ENCODE peak calls at places on chromosomes 4 and X, in ten cellular contexts. Y is foreskin melanocyte, T is ascending aorta, G is NCI-H2029, A is T-helper 9 cell, E is HEK293T, I is H4, Z is mammary epithelial cell, L is bronchial epithelial cell, D is right lobe of liver. S is an unnamed sample.

GRCh38 chrX:5449323-5449722 is 779.3 kb downstream of the NLGN4X start:
- DNase-seq in Y (no peak), T (no peak), G (no peak), A (no peak), E (no peak), I (peak), Z (no peak), L (no peak), D (no peak), S (no peak)

GRCh38 chrX:10395179-10395578 is 225.2 kb downstream of the MID1 start:
- DNase-seq in Y (no peak), T (no peak), G (no peak), A (no peak), E (no peak), I (no peak), Z (no peak), L (no peak), D (no peak), S (no peak)

GRCh38 chr4:15006416-15007024 is 4.2 kb downstream of the CPEB2 start:
- DNase-seq in Y (no peak), T (no peak), G (no peak), A (no peak), E (no peak), I (peak), Z (peak), L (peak), D (no peak), S (no peak)

GRCh38 chr4:13054410-13054970 is 429.6 kb downstream of the RAB28 start:
- DNase-seq in Y (no peak), T (peak), G (no peak), A (no peak), E (no peak), I (no peak), Z (no peak), L (peak), D (no peak), S (no peak)

GRCh38 chrX:138711399-138712347 is at the start of gene FGF13:
- DNase-seq in Y (no peak), T (peak), G (no peak), A (no peak), E (peak), I (peak), Z (no peak), L (peak), D (peak), S (peak)

GRCh38 chr4:40192286-40193017 is 4.4 kb upstream of the RHOH start:
- DNase-seq in Y (no peak), T (no peak), G (no peak), A (no peak), E (no peak), I (no peak), Z (no peak), L (peak), D (no peak), S (no peak)

GRCh38 chr4:649293-649625 is 23.9 kb downstream of the PDE6B start:
- DNase-seq in Y (no peak), T (no peak), G (no peak), A (no peak), E (no peak), I (no peak), Z (no peak), L (no peak), D (peak), S (no peak)

GRCh38 chrX:133726211-133726630 is 259.2 kb downstream of the GPC3 start:
- DNase-seq in Y (peak), T (no peak), G (peak), A (no peak), E (peak), I (peak), Z (peak), L (peak), D (no peak), S (no peak)

GRCh38 chrX:114152130-114152529 is 431.8 kb upstream of the HTR2C start:
- DNase-seq in Y (peak), T (no peak), G (no peak), A (no peak), E (no peak), I (peak), Z (peak), L (peak), D (no peak), S (no peak)

GRCh38 chr4:86338989-86339388 is 20.9 kb downstream of the MAPK10 start:
- DNase-seq in Y (peak), T (no peak), G (no peak), A (no peak), E (no peak), I (peak), Z (peak), L (peak), D (no peak), S (no peak)

GRCh38 chr4:7134737-7135388 is 57.5 kb upstream of the SORCS2 start:
- DNase-seq in Y (no peak), T (peak), G (no peak), A (no peak), E (no peak), I (peak), Z (peak), L (no peak), D (no peak), S (no peak)

GRCh38 chrX:40845331-40845911 is 110.1 kb upstream of the MED14 start:
- DNase-seq in Y (no peak), T (no peak), G (no peak), A (no peak), E (no peak), I (peak), Z (peak), L (peak), D (no peak), S (no peak)

GRCh38 chr4:104022871-104023270 is 303.1 kb upstream of the TACR3 start:
- DNase-seq in Y (no peak), T (no peak), G (no peak), A (no peak), E (no peak), I (no peak), Z (no peak), L (no peak), D (no peak), S (no peak)

GRCh38 chr4:94221930-94222329 is 14.3 kb downstream of the SMARCAD1 start:
- DNase-seq in Y (no peak), T (no peak), G (no peak), A (no peak), E (no peak), I (no peak), Z (no peak), L (no peak), D (no peak), S (no peak)

GRCh38 chrX:12975670-12975965 is 708 bp downstream of the TMSB4X start:
- DNase-seq in Y (no peak), T (no peak), G (no peak), A (no peak), E (peak), I (no peak), Z (no peak), L (no peak), D (no peak), S (no peak)

GRCh38 chr4:70269674-70270073 is 27.3 kb downstream of the CSN3 start:
- DNase-seq in Y (no peak), T (no peak), G (no peak), A (no peak), E (no peak), I (peak), Z (peak), L (peak), D (no peak), S (no peak)

GRCh38 chr4:41413670-41414069 is 124.3 kb upstream of the LIMCH1 start:
- DNase-seq in Y (no peak), T (no peak), G (peak), A (no peak), E (no peak), I (peak), Z (peak), L (no peak), D (no peak), S (no peak)

GRCh38 chr4:24794111-24794860 is 1.1 kb upstream of the SOD3 start:
- DNase-seq in Y (no peak), T (peak), G (no peak), A (no peak), E (no peak), I (no peak), Z (no peak), L (no peak), D (no peak), S (no peak)

GRCh38 chr4:147157860-147158701 is 212.4 kb upstream of the TTC29 start:
- DNase-seq in Y (peak), T (no peak), G (no peak), A (no peak), E (peak), I (no peak), Z (no peak), L (peak), D (peak), S (no peak)

GRCh38 chr4:174324725-174325124 is 41.0 kb downstream of the CEP44 start:
- DNase-seq in Y (no peak), T (no peak), G (no peak), A (no peak), E (no peak), I (peak), Z (peak), L (no peak), D (no peak), S (no peak)

GRCh38 chr4:146202665-146203064 is 11.7 kb upstream of the REELD1 start:
- DNase-seq in Y (no peak), T (no peak), G (no peak), A (no peak), E (no peak), I (no peak), Z (no peak), L (no peak), D (no peak), S (no peak)

GRCh38 chrX:118823263-118824172 is at the start of gene ZCCHC12:
- DNase-seq in Y (no peak), T (no peak), G (peak), A (peak), E (peak), I (no peak), Z (peak), L (peak), D (no peak), S (no peak)

GRCh38 chr4:70992354-70992753 is 1.1 kb upstream of the DCK start:
- DNase-seq in Y (no peak), T (no peak), G (no peak), A (no peak), E (no peak), I (no peak), Z (peak), L (peak), D (no peak), S (no peak)

GRCh38 chrX:53383376-53384087 is 38.9 kb downstream of the SMC1A start:
- DNase-seq in Y (no peak), T (no peak), G (no peak), A (no peak), E (no peak), I (no peak), Z (no peak), L (peak), D (no peak), S (no peak)

GRCh38 chr4:170497105-170497504 is 407.3 kb upstream of the AADAT start:
- DNase-seq in Y (no peak), T (no peak), G (no peak), A (no peak), E (peak), I (peak), Z (peak), L (no peak), D (no peak), S (no peak)

GRCh38 chrX:154805696-154806091 is 409 bp upstream of the MPP1 start:
- DNase-seq in Y (no peak), T (no peak), G (no peak), A (no peak), E (no peak), I (peak), Z (no peak), L (peak), D (no peak), S (no peak)

GRCh38 chr4:25873632-25874129 is 10.9 kb upstream of the SEL1L3 start:
- DNase-seq in Y (no peak), T (no peak), G (no peak), A (no peak), E (no peak), I (no peak), Z (no peak), L (no peak), D (no peak), S (no peak)